ENCODE peak calls at places on chromosomes 2 and 18, in four cellular contexts. H is posterior cingulate gyrus, J is EH, P is fibroblast of lung. K is an unnamed sample.

GRCh38 chr2:162022290-162022945 is 51.6 kb downstream of the DPP4 start:
- DNase-seq in P (peak), H (no peak), J (peak), K (no peak)

GRCh38 chr2:180952082-180952481 is 28.3 kb upstream of the UBE2E3 start:
- DNase-seq in P (no peak), J (no peak), H (no peak), K (no peak)

GRCh38 chr2:42747422-42747821 is 16.5 kb downstream of the OXER1 start:
- DNase-seq in P (no peak), H (no peak), J (no peak), K (no peak)

GRCh38 chr18:62101236-62101635 is 85.6 kb downstream of the PIGN start:
- DNase-seq in J (peak), P (peak), H (no peak), K (no peak)

GRCh38 chr2:217954051-217954450 is 48.7 kb downstream of the TNS1 start:
- DNase-seq in P (no peak), J (no peak), H (no peak), K (no peak)

GRCh38 chr18:45324489-45325111 is 290.7 kb upstream of the SLC14A2 start:
- DNase-seq in P (peak), H (peak), J (peak), K (no peak)

GRCh38 chr18:31225668-31226067 is 63.0 kb upstream of the DSC1 start:
- DNase-seq in H (no peak), P (no peak), J (no peak), K (no peak)

GRCh38 chr2:12967804-12968203 is 251.1 kb downstream of the TRIB2 start:
- DNase-seq in J (no peak), P (no peak), H (no peak), K (no peak)

GRCh38 chr2:100126172-100126571 is 16.2 kb downstream of the AFF3 start:
- DNase-seq in J (peak), H (no peak), P (peak), K (no peak)

GRCh38 chr2:65666156-65666725 is 233.8 kb upstream of the SPRED2 start:
- DNase-seq in P (peak), J (peak), H (peak), K (no peak)

GRCh38 chr2:100929142-100929541 is 72.9 kb upstream of the RPL31 start:
- DNase-seq in P (peak), J (no peak), H (no peak), K (no peak)

GRCh38 chr2:55009277-55010055 is 40.8 kb downstream of the RTN4 start:
- DNase-seq in P (no peak), H (no peak), J (no peak), K (no peak)

GRCh38 chr2:156445311-156446218 is 9.4 kb downstream of the GPD2 start:
- DNase-seq in H (no peak), J (peak), P (peak), K (no peak)

GRCh38 chr2:129698593-129698992 is 280.9 kb upstream of the RAB6C start:
- DNase-seq in J (no peak), H (no peak), P (no peak), K (no peak)

GRCh38 chr2:190328748-190329147 is 9.1 kb upstream of the HIBCH start:
- DNase-seq in P (peak), J (peak), H (no peak), K (no peak)

GRCh38 chr18:9906407-9906955 is 7.3 kb upstream of the VAPA start:
- DNase-seq in P (no peak), H (no peak), J (no peak), K (no peak)

GRCh38 chr18:11246883-11247282 is 97.5 kb upstream of the PIEZO2 start:
- DNase-seq in J (no peak), H (no peak), P (no peak), K (no peak)

GRCh38 chr2:38856165-38856564 is 19.6 kb downstream of the DHX57 start:
- DNase-seq in P (peak), H (no peak), J (no peak), K (no peak)

K was measured in globus pallidus.